ENCODE peak calls at places on chromosomes 7 and 10, in five cellular contexts. Z, K, P, H and L are unnamed samples.

GRCh38 chr7:134044682-134045081 is 82.5 kb upstream of the LRGUK start:
- DNase-seq in Z (no peak), K (no peak), P (peak; percentile 25), H (no peak), L (peak; percentile 25)

GRCh38 chr10:71272122-71272771 is 46.8 kb upstream of the SLC29A3 start:
- DNase-seq in Z (no peak), K (no peak), P (peak; percentile 89), H (no peak), L (no peak)

GRCh38 chr10:30502266-30503058 is 68.5 kb downstream of the MAP3K8 start:
- DNase-seq in Z (no peak), K (no peak), P (no peak), H (no peak), L (no peak)

GRCh38 chr7:28695300-28696261 is 262.5 kb downstream of the TRIL start:
- DNase-seq in Z (no peak), K (no peak), P (no peak), H (no peak), L (no peak)

GRCh38 chr7:41030673-41031072 is 672.2 kb downstream of the INHBA start:
- DNase-seq in Z (no peak), K (no peak), P (peak; percentile 57), H (no peak), L (no peak)

GRCh38 chr10:119656760-119657159 is 5.6 kb downstream of the BAG3 start:
- DNase-seq in Z (no peak), K (no peak), P (no peak), H (no peak), L (no peak)

GRCh38 chr10:69807122-69807521 is 5.4 kb downstream of the COL13A1 start:
- DNase-seq in Z (no peak), K (no peak), P (peak; percentile 85), H (no peak), L (no peak)

GRCh38 chr10:30527623-30528426 is 93.8 kb downstream of the MAP3K8 start:
- DNase-seq in Z (no peak), K (no peak), P (no peak), H (no peak), L (no peak)

GRCh38 chr10:102396251-102396650 is 746 bp downstream of the NFKB2 start:
- DNase-seq in Z (no peak), K (no peak), P (no peak), H (no peak), L (no peak)

GRCh38 chr7:3083350-3083749 is 39.7 kb upstream of the CARD11 start:
- DNase-seq in Z (no peak), K (no peak), P (no peak), H (no peak), L (no peak)

GRCh38 chr10:72263613-72264241 is 10.0 kb upstream of the DDIT4 start:
- DNase-seq in Z (no peak), K (no peak), P (peak; percentile 48), H (no peak), L (no peak)

GRCh38 chr10:32095116-32095733 is 39.0 kb upstream of the KIF5B start:
- DNase-seq in Z (no peak), K (no peak), P (peak; percentile 7), H (no peak), L (no peak)

GRCh38 chr7:108402865-108403264 is 53.4 kb downstream of the NRCAM start:
- DNase-seq in Z (no peak), K (no peak), P (peak; percentile 69), H (no peak), L (no peak)

DNA sequence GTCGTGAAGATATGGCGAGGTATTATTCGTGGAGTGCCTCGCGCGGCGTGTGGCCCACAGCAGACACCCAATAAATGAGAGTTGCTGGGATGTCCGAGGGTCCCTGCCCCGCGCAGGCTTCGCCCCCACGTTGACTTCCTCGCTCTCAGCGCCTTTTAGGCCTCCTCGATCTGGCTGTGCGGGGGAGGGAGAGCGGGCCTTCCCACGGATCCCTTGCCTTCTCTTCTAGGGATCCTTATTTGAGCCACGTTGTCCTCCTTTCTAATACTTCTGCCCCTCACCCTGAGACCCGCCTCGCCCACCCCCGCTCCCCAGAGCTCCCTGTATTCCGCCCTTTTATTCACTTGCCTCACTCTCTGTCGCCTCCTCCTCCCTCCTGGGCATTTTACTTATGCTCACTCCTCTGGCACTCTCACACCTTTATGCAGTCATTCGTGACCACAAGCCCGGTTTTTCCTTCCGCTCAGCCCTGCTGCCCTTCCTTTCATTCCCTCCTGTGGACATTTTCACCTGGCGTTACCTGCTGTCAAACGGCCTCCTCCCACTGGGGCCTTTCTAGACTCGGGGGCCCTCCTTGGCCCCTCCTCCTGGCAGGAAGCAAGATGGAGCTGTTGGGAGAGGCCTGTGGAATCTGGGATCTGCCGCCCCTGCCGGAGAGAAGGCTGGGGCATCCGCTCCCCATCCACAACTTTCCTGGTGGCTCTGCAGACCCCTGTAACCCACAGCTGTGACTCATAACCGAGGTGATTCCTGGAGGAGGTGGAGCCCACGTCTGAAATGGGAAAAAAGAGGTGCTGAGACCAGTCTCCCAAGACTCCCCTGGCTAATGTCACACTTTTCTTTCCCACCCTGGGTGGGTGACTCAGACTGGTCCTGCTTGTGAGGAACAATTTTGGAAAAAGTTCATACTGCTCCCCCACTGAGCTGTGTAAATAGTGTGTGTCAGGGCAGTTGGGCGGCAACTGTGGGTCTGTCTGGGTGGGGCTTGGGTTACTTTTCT is 1.0 kb downstream of the VCL start:
- DNase-seq in Z (peak; percentile 49), K (peak; percentile 71), P (peak; percentile 85), H (peak; percentile 71), L (no peak)
- TF ChIP-seq CTCF in Z (peak; percentile 46), K (no peak), P (peak; percentile 49), H (peak; percentile 18), L (peak; percentile 55)

GRCh38 chr7:70829221-70830059 is 302.5 kb upstream of the GALNT17 start:
- DNase-seq in Z (peak; percentile 63), K (peak; percentile 68), P (peak; percentile 71), H (peak; percentile 35), L (no peak)
- TF ChIP-seq CTCF in Z (peak; percentile 91), K (peak; percentile 93), P (peak; percentile 94), H (peak; percentile 64), L (peak; percentile 89)

GRCh38 chr10:74151057-74151878 is at the start of gene ADK:
- DNase-seq in Z (peak; percentile 99), K (peak; percentile 98), P (peak; percentile 99), H (peak; percentile 100), L (peak; percentile 89)
- TF ChIP-seq CTCF in Z (peak; percentile 37), K (no peak), P (peak; percentile 39), H (no peak), L (no peak)

DNA sequence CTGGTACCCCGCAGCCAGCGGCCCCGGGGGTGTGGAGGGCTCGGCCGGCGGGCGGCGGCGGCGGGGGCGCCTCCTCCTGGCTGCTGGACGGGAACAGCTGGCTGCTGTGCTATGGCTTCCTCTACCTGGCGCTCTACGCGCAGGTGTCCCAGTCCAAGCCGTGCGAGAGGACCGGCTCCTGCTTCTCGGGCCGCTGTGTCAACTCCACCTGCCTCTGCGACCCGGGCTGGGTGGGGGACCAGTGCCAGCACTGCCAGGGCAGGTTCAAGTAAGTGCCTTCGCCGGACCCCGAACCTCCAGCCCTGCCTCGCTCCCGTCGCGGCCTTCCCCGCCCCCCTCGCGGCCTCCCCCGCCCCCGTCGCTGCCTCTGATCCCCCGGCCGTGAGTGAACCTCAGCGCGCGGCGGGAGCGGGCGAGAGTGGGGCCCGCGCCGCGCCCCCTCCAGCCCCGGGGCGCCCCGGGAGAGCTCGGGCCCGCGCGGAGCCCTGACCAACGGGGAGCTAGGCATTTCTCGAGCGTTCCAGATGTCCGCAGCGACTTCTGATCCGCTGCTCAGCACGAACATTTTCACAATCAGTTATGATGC is 704 bp downstream of the ATRNL1 start:
- DNase-seq in Z (no peak), K (no peak), P (no peak), H (peak; percentile 60), L (no peak)
- TF ChIP-seq CTCF in Z (peak; percentile 9), K (no peak), P (no peak), H (no peak), L (peak; percentile 33)

GRCh38 chr10:176677-177076 is 41.4 kb downstream of the ZMYND11 start:
- DNase-seq in Z (no peak), K (no peak), P (no peak), H (no peak), L (no peak)

GRCh38 chr10:178723-179122 is 43.5 kb downstream of the ZMYND11 start:
- DNase-seq in Z (no peak), K (no peak), P (peak; percentile 5), H (no peak), L (no peak)

GRCh38 chr10:182441-183201 is 47.4 kb downstream of the ZMYND11 start:
- DNase-seq in Z (no peak), K (no peak), P (peak; percentile 74), H (no peak), L (no peak)

GRCh38 chr10:173741-174140 is 38.5 kb downstream of the ZMYND11 start:
- DNase-seq in Z (no peak), K (no peak), P (peak; percentile 10), H (no peak), L (no peak)

GRCh38 chr10:178208-178607 is 43.0 kb downstream of the ZMYND11 start:
- DNase-seq in Z (no peak), K (no peak), P (peak; percentile 69), H (no peak), L (no peak)
- TF ChIP-seq CTCF in Z (peak; percentile 50), K (no peak), P (peak; percentile 24), H (no peak), L (peak; percentile 41)

GRCh38 chr10:3935141-3935540 is 150.1 kb upstream of the KLF6 start:
- DNase-seq in Z (peak; percentile 26), K (no peak), P (peak; percentile 89), H (peak; percentile 68), L (peak; percentile 16)
- TF ChIP-seq CTCF in Z (no peak), K (no peak), P (peak; percentile 28), H (no peak), L (no peak)

DNA sequence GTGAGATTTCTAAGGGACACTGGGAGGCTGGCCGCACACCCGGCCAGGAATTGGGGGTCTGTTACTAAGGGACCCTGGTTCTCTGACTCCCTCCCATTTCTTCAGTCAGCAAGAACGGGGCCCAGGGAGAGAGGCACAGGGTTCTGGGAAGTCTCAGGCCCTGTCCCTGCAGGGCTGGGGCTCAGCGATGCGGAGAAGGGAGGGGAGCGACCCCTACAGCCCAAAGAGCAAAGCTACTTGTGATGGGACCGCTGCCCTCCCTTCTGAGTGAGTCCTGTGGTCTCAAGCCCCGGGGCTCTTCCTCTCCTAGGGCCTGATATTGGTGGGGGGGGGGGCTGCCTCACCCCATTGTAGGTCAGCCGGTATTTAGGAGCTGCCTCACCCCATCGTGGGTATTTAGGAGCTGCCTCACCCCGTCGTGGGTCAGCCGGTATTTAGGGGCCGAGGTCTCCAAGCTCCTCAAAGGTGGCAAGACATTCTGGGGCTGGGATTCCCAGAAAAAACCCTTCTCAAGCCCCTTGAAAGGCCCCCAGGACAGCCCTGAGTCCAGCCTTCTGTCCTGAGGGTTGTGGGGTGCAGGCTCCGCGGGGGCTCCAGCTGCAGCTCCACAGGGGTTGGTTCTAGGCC is 16.9 kb upstream of the NKX6-2 start:
- DNase-seq in Z (no peak), K (no peak), P (no peak), H (no peak), L (no peak)
- TF ChIP-seq CTCF in Z (no peak), K (no peak), P (no peak), H (no peak), L (no peak)

GRCh38 chr7:77536413-77537135 is 521 bp upstream of the PTPN12 start:
- DNase-seq in Z (peak; percentile 99), K (peak; percentile 99), P (peak; percentile 95), H (peak; percentile 97), L (no peak)
- TF ChIP-seq CTCF in Z (no peak), K (no peak), P (no peak), H (no peak), L (no peak)

GRCh38 chr7:149199234-149199990 is 4.1 kb downstream of the ZNF282 start:
- DNase-seq in Z (no peak), K (no peak), P (peak; percentile 60), H (no peak), L (no peak)
- TF ChIP-seq CTCF in Z (no peak), K (no peak), P (no peak), H (no peak), L (no peak)